ENCODE peak calls at places on chromosomes 5 and 9, in seven cellular contexts. One of them, this sample, is unnamed.

GRCh38 chr9:95055851-95056551 is 261.5 kb downstream of the FANCC start:
- DNase-seq in astrocyte of the hippocampus: peak
- DNase-seq in RKO: no peak
- DNase-seq in A172: no peak
- DNase-seq in ascending aorta: no peak
- DNase-seq in GDM1: no peak
- DNase-seq in ELF-1: no peak
- DNase-seq in this sample: no peak

GRCh38 chr5:11683666-11684065 is 220.6 kb downstream of the CTNND2 start:
- DNase-seq in ELF-1: no peak
- DNase-seq in RKO: no peak
- DNase-seq in astrocyte of the hippocampus: peak
- DNase-seq in GDM1: no peak
- DNase-seq in A172: no peak
- DNase-seq in ascending aorta: no peak
- DNase-seq in this sample: no peak

GRCh38 chr9:27377147-27377807 is 80.3 kb upstream of the EQTN start:
- DNase-seq in A172: peak
- DNase-seq in RKO: no peak
- DNase-seq in astrocyte of the hippocampus: no peak
- DNase-seq in GDM1: no peak
- DNase-seq in ascending aorta: no peak
- DNase-seq in ELF-1: no peak
- DNase-seq in this sample: no peak

GRCh38 chr5:138752341-138752950 is 779 bp upstream of the CTNNA1 start:
- DNase-seq in RKO: peak
- DNase-seq in A172: no peak
- DNase-seq in GDM1: no peak
- DNase-seq in ascending aorta: no peak
- DNase-seq in ELF-1: peak
- DNase-seq in astrocyte of the hippocampus: peak
- DNase-seq in this sample: no peak

GRCh38 chr9:38066167-38066906 is 2.7 kb downstream of the SHB start:
- DNase-seq in astrocyte of the hippocampus: peak
- DNase-seq in ascending aorta: no peak
- DNase-seq in A172: peak
- DNase-seq in RKO: peak
- DNase-seq in ELF-1: no peak
- DNase-seq in GDM1: no peak
- DNase-seq in this sample: no peak

GRCh38 chr5:132764671-132765070 is 12.4 kb downstream of the SEPTIN8 start:
- DNase-seq in A172: no peak
- DNase-seq in astrocyte of the hippocampus: no peak
- DNase-seq in ascending aorta: no peak
- DNase-seq in GDM1: no peak
- DNase-seq in ELF-1: no peak
- DNase-seq in RKO: no peak
- DNase-seq in this sample: no peak

GRCh38 chr5:122126177-122126701 is 3.1 kb upstream of the ZNF474 start:
- DNase-seq in ascending aorta: no peak
- DNase-seq in A172: peak
- DNase-seq in GDM1: peak
- DNase-seq in ELF-1: peak
- DNase-seq in astrocyte of the hippocampus: peak
- DNase-seq in RKO: peak
- DNase-seq in this sample: no peak

GRCh38 chr5:140157032-140157781 is 17.8 kb upstream of the CYSTM1 start:
- DNase-seq in ascending aorta: peak
- DNase-seq in RKO: peak
- DNase-seq in astrocyte of the hippocampus: peak
- DNase-seq in ELF-1: peak
- DNase-seq in A172: peak
- DNase-seq in GDM1: peak
- DNase-seq in this sample: peak

GRCh38 chr9:99433095-99433494 is 211.0 kb downstream of the SEC61B start:
- DNase-seq in ascending aorta: no peak
- DNase-seq in ELF-1: no peak
- DNase-seq in RKO: no peak
- DNase-seq in GDM1: no peak
- DNase-seq in astrocyte of the hippocampus: no peak
- DNase-seq in A172: no peak
- DNase-seq in this sample: no peak

GRCh38 chr5:75666801-75667200 is 50.4 kb downstream of the POC5 start:
- DNase-seq in ascending aorta: no peak
- DNase-seq in A172: no peak
- DNase-seq in GDM1: no peak
- DNase-seq in RKO: no peak
- DNase-seq in ELF-1: peak
- DNase-seq in astrocyte of the hippocampus: no peak
- DNase-seq in this sample: no peak

GRCh38 chr9:83955985-83956287 is 24.1 kb downstream of the HNRNPK start:
- DNase-seq in astrocyte of the hippocampus: no peak
- DNase-seq in GDM1: no peak
- DNase-seq in RKO: peak
- DNase-seq in ELF-1: no peak
- DNase-seq in A172: no peak
- DNase-seq in ascending aorta: peak
- DNase-seq in this sample: peak

GRCh38 chr9:32550046-32550608 is 2.0 kb upstream of the SMIM27 start:
- DNase-seq in astrocyte of the hippocampus: peak
- DNase-seq in ascending aorta: no peak
- DNase-seq in ELF-1: no peak
- DNase-seq in RKO: peak
- DNase-seq in A172: peak
- DNase-seq in GDM1: no peak
- DNase-seq in this sample: no peak

GRCh38 chr5:127031147-127031862 is 947 bp upstream of the MARCHF3 start:
- DNase-seq in astrocyte of the hippocampus: no peak
- DNase-seq in ELF-1: no peak
- DNase-seq in RKO: no peak
- DNase-seq in ascending aorta: no peak
- DNase-seq in A172: no peak
- DNase-seq in GDM1: no peak
- DNase-seq in this sample: no peak